ENCODE peak calls at places on chromosomes 3 and 15, in seven cellular contexts. Q is K562, E is neuronal stem cell, B is A549, U is H9, N is heart left ventricle, M is Peyer's patch. W is an unnamed sample. For H3K9me3, the result is how much of the 10 kb centered on the place peaks cover.

GRCh38 chr3:30648670-30649357 is 42.4 kb downstream of the TGFBR2 start:
- DNase-seq in Q (no peak), E (no peak), B (no peak), U (no peak), N (no peak), M (no peak), W (no peak)

GRCh38 chr3:29152379-29152778 is 128.5 kb upstream of the RBMS3 start:
- DNase-seq in Q (no peak), E (no peak), B (no peak), U (peak), N (no peak), M (no peak), W (no peak)

GRCh38 chr3:84724877-84725276 is 233.9 kb upstream of the CADM2 start:
- DNase-seq in Q (no peak), E (no peak), B (peak), U (no peak), N (no peak), M (no peak), W (no peak)

GRCh38 chr3:49414753-49415152 is 2.5 kb downstream of the TCTA start:
- DNase-seq in Q (no peak), E (no peak), B (no peak), U (no peak), N (no peak), M (no peak), W (no peak)

GRCh38 chr15:67033012-67033411 is 32.4 kb upstream of the SMAD3 start:
- DNase-seq in Q (no peak), E (no peak), B (no peak), U (peak), N (no peak), M (no peak), W (no peak)

GRCh38 chr3:34683851-34684250 is 885.4 kb downstream of the PDCD6IP start:
- DNase-seq in Q (peak), E (peak), B (peak), U (peak), N (peak), M (peak), W (no peak)

GRCh38 chr15:58918239-58918638 is 15.2 kb downstream of the SLTM start:
- DNase-seq in Q (no peak), E (no peak), B (no peak), U (no peak), N (no peak), M (no peak), W (no peak)

GRCh38 chr3:117706037-117706436 is 996.5 kb downstream of the TUSC7 start:
- DNase-seq in Q (no peak), E (no peak), B (no peak), U (no peak), N (no peak), M (no peak), W (no peak)

GRCh38 chr3:152595975-152596832 is 238.7 kb upstream of the P2RY1 start:
- DNase-seq in Q (peak), E (no peak), B (no peak), U (no peak), N (peak), M (no peak), W (no peak)

GRCh38 chr3:37962906-37963486 is 27.6 kb upstream of the VILL start:
- DNase-seq in Q (no peak), E (no peak), B (no peak), U (no peak), N (no peak), M (no peak), W (no peak)

GRCh38 chr3:46668116-46668515 is 25.4 kb downstream of the ALS2CL start:
- DNase-seq in Q (no peak), E (no peak), B (no peak), U (peak), N (peak), M (peak), W (peak)

GRCh38 chr3:123085293-123085949 is 18.6 kb downstream of the PDIA5 start:
- DNase-seq in Q (no peak), E (no peak), B (no peak), U (no peak), N (no peak), M (no peak), W (no peak)

GRCh38 chr3:112858410-112859069 is 11.9 kb upstream of the CD200R1L start:
- DNase-seq in Q (no peak), E (no peak), B (no peak), U (no peak), N (no peak), M (no peak), W (no peak)

GRCh38 chr15:94670436-94671034 is 439.2 kb downstream of the MCTP2 start:
- DNase-seq in Q (peak), E (peak), B (peak), U (no peak), N (no peak), M (no peak), W (no peak)

GRCh38 chr3:104873331-104873730 is 493.4 kb upstream of the ALCAM start:
- DNase-seq in Q (no peak), E (no peak), B (no peak), U (no peak), N (no peak), M (no peak), W (no peak)

GRCh38 chr3:70249509-70250160 is 62.8 kb downstream of the MDFIC2 start:
- DNase-seq in Q (no peak), E (no peak), B (peak), U (no peak), N (no peak), M (no peak), W (no peak)

GRCh38 chr15:52463638-52464037 is 65.0 kb downstream of the MYO5A start:
- DNase-seq in Q (no peak), E (no peak), B (no peak), U (no peak), N (no peak), M (no peak), W (no peak)

GRCh38 chr3:123285066-123285465 is 83.3 kb downstream of the SEC22A start:
- DNase-seq in Q (no peak), E (no peak), B (no peak), U (no peak), N (no peak), M (no peak), W (no peak)

GRCh38 chr3:10515884-10516495 is 10.6 kb upstream of the ATP2B2 start:
- DNase-seq in Q (peak), E (no peak), B (no peak), U (peak), N (no peak), M (peak), W (no peak)

GRCh38 chr3:112390783-112391641 is 58.1 kb downstream of the CD200 start:
- DNase-seq in Q (no peak), E (peak), B (no peak), U (peak), N (no peak), M (no peak), W (no peak)

GRCh38 chr3:100210777-100211145 is 50.0 kb upstream of the TBC1D23 start:
- DNase-seq in Q (no peak), E (no peak), B (no peak), U (peak), N (no peak), M (no peak), W (no peak)

GRCh38 chr15:77944002-77944867 is 133.3 kb downstream of the TBC1D2B start:
- DNase-seq in Q (peak), E (peak), B (no peak), U (peak), N (peak), M (peak), W (peak)

GRCh38 chr15:56775632-56776031 is 42.3 kb upstream of the ZNF280D start:
- DNase-seq in Q (no peak), E (no peak), B (no peak), U (no peak), N (no peak), M (no peak), W (no peak)

GRCh38 chr15:79942656-79943481 is 28.1 kb downstream of the BCL2A1 start:
- DNase-seq in Q (no peak), E (no peak), B (no peak), U (no peak), N (no peak), M (no peak), W (no peak)

GRCh38 chr3:11555211-11555782 is 88.4 kb downstream of the VGLL4 start:
- DNase-seq in Q (no peak), E (no peak), B (no peak), U (no peak), N (no peak), M (peak), W (peak)

GRCh38 chr3:123349566-123350450 is 99.1 kb downstream of the ADCY5 start:
- DNase-seq in Q (no peak), E (no peak), B (no peak), U (no peak), N (no peak), M (peak), W (no peak)

GRCh38 chr3:160437083-160437455 is 12.5 kb downstream of the TRIM59 start:
- DNase-seq in Q (no peak), E (no peak), B (no peak), U (no peak), N (no peak), M (no peak), W (no peak)

GRCh38 chr3:107235193-107235922 is 141.9 kb upstream of the CCDC54 start:
- DNase-seq in Q (no peak), E (no peak), B (no peak), U (no peak), N (no peak), M (no peak), W (no peak)

GRCh38 chr15:26352909-26353308 is 420.0 kb downstream of the GABRB3 start:
- DNase-seq in Q (no peak), E (no peak), B (no peak), U (no peak), N (no peak), M (no peak), W (no peak)

GRCh38 chr3:150495563-150496168 is 50.6 kb downstream of the SERP1 start:
- DNase-seq in Q (peak), E (peak), B (peak), U (no peak), N (no peak), M (no peak), W (no peak)

GRCh38 chr15:77568960-77569646 is 63.6 kb downstream of the LINGO1 start:
- DNase-seq in Q (no peak), E (no peak), B (no peak), U (no peak), N (no peak), M (no peak), W (no peak)

GRCh38 chr3:154779571-154779970 is 300.5 kb upstream of the MME start:
- DNase-seq in Q (no peak), E (no peak), B (no peak), U (no peak), N (no peak), M (no peak), W (no peak)

GRCh38 chr3:50127251-50127671 is 27.9 kb upstream of the SEMA3F start:
- DNase-seq in Q (no peak), E (no peak), B (no peak), U (no peak), N (no peak), M (no peak), W (no peak)

GRCh38 chr15:52499506-52499905 is 29.2 kb downstream of the MYO5A start:
- DNase-seq in Q (no peak), E (no peak), B (no peak), U (no peak), N (no peak), M (no peak), W (no peak)

GRCh38 chr15:65248506-65248905 is 37.2 kb upstream of the CILP start:
- DNase-seq in Q (no peak), E (no peak), B (no peak), U (no peak), N (peak), M (no peak), W (no peak)

GRCh38 chr3:70108546-70108945 is 109.0 kb downstream of the SAMMSON start:
- DNase-seq in Q (no peak), E (no peak), B (no peak), U (no peak), N (no peak), M (no peak), W (no peak)

GRCh38 chr3:44772099-44772442 is 10.5 kb downstream of the KIF15 start:
- DNase-seq in Q (no peak), E (no peak), B (no peak), U (no peak), N (no peak), M (no peak), W (no peak)
- H3K9me3 ChIP-seq in Q (under half), E (half or more), B (under half), U (under half), N (under half), M (under half), W (under half)

GRCh38 chr3:98110191-98110908 is 20.2 kb upstream of the OR5H1 start:
- DNase-seq in Q (no peak), E (no peak), B (no peak), U (no peak), N (no peak), M (no peak), W (no peak)
- H3K9me3 ChIP-seq in Q (under half), E (under half), B (under half), U (under half), N (under half), M (under half), W (under half)

DNA sequence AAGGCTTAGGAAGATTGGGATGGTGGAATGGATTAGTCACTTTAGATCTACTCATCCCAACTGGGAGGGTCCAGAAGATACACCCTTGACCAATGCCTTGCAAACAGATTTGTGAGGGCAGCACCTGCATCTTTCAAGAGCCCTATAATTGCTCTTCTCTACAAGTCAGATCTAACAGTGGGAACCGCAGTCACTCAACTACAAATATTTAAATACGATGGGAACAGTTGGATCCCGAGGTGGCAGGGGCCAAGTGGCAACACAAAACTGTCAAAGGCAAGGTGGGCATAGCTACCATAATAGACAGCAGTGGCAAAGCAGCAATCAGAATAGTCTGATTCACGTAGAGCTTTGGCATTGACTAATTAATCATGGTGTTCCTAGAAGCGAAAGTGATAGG is 152.0 kb downstream of the TBC1D5 start:
- DNase-seq in Q (no peak), E (no peak), B (no peak), U (no peak), N (no peak), M (no peak), W (no peak)
- H3K9me3 ChIP-seq in Q (under half), E (under half), B (under half), U (under half), N (under half), M (under half), W (under half)

DNA sequence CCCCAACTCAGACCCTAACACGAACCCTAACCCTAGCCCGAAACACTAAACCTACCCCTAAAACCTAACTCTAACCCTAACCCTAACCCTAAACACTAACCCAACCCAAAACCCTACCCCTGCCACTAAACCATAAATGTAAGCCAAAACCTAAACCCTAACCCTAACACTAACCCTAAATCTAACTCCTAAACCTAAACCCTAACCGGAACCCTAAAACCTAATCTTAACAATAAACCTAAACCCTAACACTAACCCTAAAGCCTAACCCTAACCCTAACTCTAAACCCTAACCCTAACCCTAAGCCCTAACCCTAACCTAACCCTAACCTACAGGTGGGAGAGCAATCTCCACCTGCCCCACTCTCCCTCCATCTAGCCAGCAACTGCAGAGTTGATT is 152.3 kb downstream of the OR4M2 start:
- DNase-seq in Q (no peak), E (no peak), B (no peak), U (no peak), N (no peak), M (no peak), W (no peak)
- H3K9me3 ChIP-seq in Q (under half), E (under half), B (under half), U (half or more), N (under half), M (under half), W (under half)

GRCh38 chr3:7820969-7821368 is 680.7 kb upstream of the LMCD1 start:
- DNase-seq in Q (no peak), E (no peak), B (no peak), U (no peak), N (no peak), M (no peak), W (no peak)

GRCh38 chr3:7817239-7817638 is 684.4 kb upstream of the LMCD1 start:
- DNase-seq in Q (no peak), E (no peak), B (no peak), U (no peak), N (no peak), M (no peak), W (no peak)

GRCh38 chr3:7821858-7822257 is 679.8 kb upstream of the LMCD1 start:
- DNase-seq in Q (no peak), E (no peak), B (no peak), U (no peak), N (no peak), M (no peak), W (no peak)
- H3K9me3 ChIP-seq in Q (under half), E (under half), B (under half), U (under half), N (under half), M (under half), W (under half)

W was measured in upper lobe of left lung.